ENCODE peak calls at places on chromosomes 12 and 14, in six cellular contexts. M is ascending aorta, U is colonic mucosa, V is psoas muscle, R is spleen, I is aorta. Q is an unnamed sample.

GRCh38 chr12:57096748-57097553 is 8.0 kb downstream of the NAB2 start:
- DNase-seq in M (no peak), U (no peak), V (no peak), R (no peak), I (no peak), Q (no peak)

GRCh38 chr12:111699-112591 is 45.4 kb downstream of the IQSEC3 start:
- DNase-seq in M (no peak), U (no peak), V (no peak), R (peak; percentile 20), I (no peak), Q (no peak)

GRCh38 chr14:50531595-50532501 is 521 bp downstream of the MAP4K5 start:
- DNase-seq in M (peak; percentile 74), U (peak; percentile 47), V (peak; percentile 49), R (peak; percentile 90), I (peak; percentile 66), Q (peak; percentile 41)

GRCh38 chr12:79023261-79023660 is 158.7 kb downstream of the SYT1 start:
- DNase-seq in M (no peak), U (no peak), V (no peak), R (no peak), I (no peak), Q (no peak)

GRCh38 chr14:73712540-73713141 is 1.5 kb downstream of the PNMA1 start:
- DNase-seq in M (no peak), U (peak; percentile 25), V (no peak), R (peak; percentile 81), I (no peak), Q (no peak)

GRCh38 chr12:102480401-102480800 is at the start of gene IGF1:
- DNase-seq in M (no peak), U (no peak), V (no peak), R (no peak), I (no peak), Q (no peak)

GRCh38 chr14:65312859-65313258 is 99.7 kb upstream of the FUT8 start:
- DNase-seq in M (no peak), U (no peak), V (no peak), R (no peak), I (no peak), Q (no peak)

GRCh38 chr12:52600475-52600874 is 788 bp downstream of the KRT72 start:
- DNase-seq in M (no peak), U (no peak), V (no peak), R (no peak), I (no peak), Q (no peak)

GRCh38 chr14:64992328-64992885 is 5.7 kb downstream of the FNTB start:
- DNase-seq in M (no peak), U (no peak), V (no peak), R (no peak), I (no peak), Q (no peak)

GRCh38 chr14:42571991-42572390 is 965.3 kb downstream of the LRFN5 start:
- DNase-seq in M (no peak), U (no peak), V (no peak), R (no peak), I (no peak), Q (no peak)

GRCh38 chr12:26239127-26239500 is 43.7 kb downstream of the SSPN start:
- DNase-seq in M (no peak), U (no peak), V (no peak), R (no peak), I (no peak), Q (no peak)

GRCh38 chr12:28226705-28227104 is 36.4 kb downstream of the CCDC91 start:
- DNase-seq in M (no peak), U (no peak), V (no peak), R (no peak), I (no peak), Q (no peak)

GRCh38 chr14:53152627-53152908 is 555 bp downstream of the DDHD1 start:
- DNase-seq in M (no peak), U (no peak), V (no peak), R (no peak), I (no peak), Q (no peak)

GRCh38 chr12:34606749-34607519 is 584.6 kb downstream of the ALG10 start:
- DNase-seq in M (peak; percentile 52), U (no peak), V (no peak), R (peak; percentile 56), I (peak; percentile 21), Q (no peak)

GRCh38 chr12:105204916-105205315 is 31.1 kb downstream of the APPL2 start:
- DNase-seq in M (no peak), U (no peak), V (peak; percentile 24), R (no peak), I (no peak), Q (no peak)

GRCh38 chr12:49899286-49899843 is 4.3 kb downstream of the FAIM2 start:
- DNase-seq in M (no peak), U (no peak), V (no peak), R (no peak), I (peak; percentile 0), Q (no peak)

GRCh38 chr14:96634896-96635295 is 132.7 kb downstream of the PAPOLA start:
- DNase-seq in M (no peak), U (no peak), V (no peak), R (no peak), I (no peak), Q (no peak)

GRCh38 chr14:85528882-85529585 is 910 bp upstream of the FLRT2 start:
- DNase-seq in M (peak; percentile 65), U (no peak), V (no peak), R (no peak), I (no peak), Q (no peak)

GRCh38 chr12:94603434-94604068 is 46.8 kb downstream of the TMCC3 start:
- DNase-seq in M (no peak), U (peak; percentile 68), V (no peak), R (peak; percentile 83), I (no peak), Q (no peak)

GRCh38 chr12:5521456-5522325 is 89.8 kb downstream of the NTF3 start:
- DNase-seq in M (no peak), U (no peak), V (no peak), R (no peak), I (no peak), Q (no peak)

GRCh38 chr12:41365653-41366131 is 177.6 kb downstream of the PDZRN4 start:
- DNase-seq in M (no peak), U (no peak), V (no peak), R (no peak), I (no peak), Q (no peak)

GRCh38 chr14:52051861-52052260 is 17.0 kb downstream of the NID2 start:
- DNase-seq in M (no peak), U (no peak), V (no peak), R (no peak), I (no peak), Q (no peak)

GRCh38 chr12:1091350-1091749 is 100.3 kb downstream of the ERC1 start:
- DNase-seq in M (no peak), U (no peak), V (no peak), R (no peak), I (no peak), Q (no peak)

GRCh38 chr12:114686421-114687268 is 2.7 kb upstream of the TBX3 start:
- DNase-seq in M (no peak), U (no peak), V (no peak), R (no peak), I (no peak), Q (no peak)

GRCh38 chr12:114689075-114689994 is 5.4 kb upstream of the TBX3 start:
- DNase-seq in M (no peak), U (no peak), V (no peak), R (no peak), I (no peak), Q (no peak)

GRCh38 chr12:114687802-114688201 is 3.8 kb upstream of the TBX3 start:
- DNase-seq in M (no peak), U (no peak), V (no peak), R (no peak), I (no peak), Q (no peak)

GRCh38 chr12:114687269-114687605 is 3.3 kb upstream of the TBX3 start:
- DNase-seq in M (no peak), U (no peak), V (no peak), R (no peak), I (no peak), Q (no peak)

GRCh38 chr12:114688256-114688845 is 4.4 kb upstream of the TBX3 start:
- DNase-seq in M (no peak), U (no peak), V (no peak), R (no peak), I (no peak), Q (no peak)
- H3K27me3 ChIP-seq in M (peaks cover 9% of the 10 kb centered on the region), U (peaks cover 52% of the 10 kb centered on the region), V (no peaks in the 10 kb centered on the region), R (peaks cover 78% of the 10 kb centered on the region), I (no peaks in the 10 kb centered on the region), Q (peaks cover 99% of the 10 kb centered on the region)

GRCh38 chr12:109630107-109630506 is 56.5 kb downstream of the MVK start:
- DNase-seq in M (no peak), U (no peak), V (no peak), R (no peak), I (no peak), Q (no peak)
- H3K27me3 ChIP-seq in M (no peaks in the 10 kb centered on the region), U (no peaks in the 10 kb centered on the region), V (no peaks in the 10 kb centered on the region), R (peaks cover 14% of the 10 kb centered on the region), I (no peaks in the 10 kb centered on the region), Q (no peaks in the 10 kb centered on the region)

GRCh38 chr14:28769358-28769757 is 2.8 kb downstream of the FOXG1 start:
- DNase-seq in M (no peak), U (no peak), V (no peak), R (no peak), I (no peak), Q (no peak)
- H3K27me3 ChIP-seq in M (peaks cover 37% of the 10 kb centered on the region), U (peaks cover 52% of the 10 kb centered on the region), V (peaks cover 12% of the 10 kb centered on the region), R (peaks cover 83% of the 10 kb centered on the region), I (no peaks in the 10 kb centered on the region), Q (peaks cover 83% of the 10 kb centered on the region)

GRCh38 chr14:60647837-60648168 is 1.5 kb downstream of the SIX1 start:
- DNase-seq in M (no peak), U (no peak), V (no peak), R (no peak), I (no peak), Q (no peak)

GRCh38 chr14:60648934-60649814 is at the start of gene SIX1:
- DNase-seq in M (peak; percentile 76), U (peak; percentile 56), V (peak; percentile 86), R (peak; percentile 80), I (peak; percentile 83), Q (no peak)

GRCh38 chr14:60648169-60648933 is 926 bp downstream of the SIX1 start:
- DNase-seq in M (no peak), U (no peak), V (peak; percentile 62), R (no peak), I (no peak), Q (no peak)

GRCh38 chr14:60646202-60646886 is 2.9 kb downstream of the SIX1 start:
- DNase-seq in M (no peak), U (no peak), V (no peak), R (no peak), I (no peak), Q (no peak)

DNA sequence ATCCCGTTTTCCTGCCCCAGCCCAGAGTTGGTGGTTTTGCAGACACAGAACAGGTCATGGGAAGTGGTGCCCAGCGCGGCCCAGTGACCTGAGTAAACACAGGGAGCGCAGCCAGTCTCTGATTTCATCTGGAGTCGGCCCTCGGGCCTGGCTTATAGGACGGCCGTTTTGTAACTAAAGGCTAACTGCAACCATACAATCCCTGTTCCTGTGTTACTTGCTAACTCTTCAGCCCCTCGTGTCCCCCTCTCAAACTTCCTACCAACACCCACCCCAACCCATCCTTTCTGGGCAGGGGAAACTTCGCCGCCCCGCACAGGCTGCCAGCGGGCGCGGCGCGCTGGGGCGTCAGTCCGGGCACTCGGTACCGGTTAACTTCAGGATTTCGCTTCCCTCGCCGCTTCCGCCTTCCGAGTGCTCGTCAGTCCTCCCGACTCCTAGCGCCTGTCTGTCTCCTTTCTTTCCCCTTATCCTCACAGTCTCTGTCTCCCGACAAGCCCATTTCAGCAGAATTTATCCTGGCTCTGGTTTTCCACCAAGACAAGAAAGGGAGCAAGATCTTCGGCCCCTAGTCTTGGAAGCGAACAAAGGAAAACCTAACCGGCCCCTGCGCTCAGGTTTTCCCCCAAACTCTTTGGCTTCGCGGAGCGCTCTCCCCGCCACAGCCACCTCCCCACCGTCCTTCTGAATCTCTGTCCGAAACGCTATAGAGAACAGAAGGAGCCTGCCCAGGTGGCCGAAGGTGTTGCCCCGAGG is 2.0 kb downstream of the SIX1 start:
- DNase-seq in M (no peak), U (no peak), V (peak; percentile 74), R (no peak), I (peak; percentile 63), Q (no peak)
- H3K27me3 ChIP-seq in M (peaks cover 48% of the 10 kb centered on the region), U (peaks cover 97% of the 10 kb centered on the region), V (no peaks in the 10 kb centered on the region), R (peaks cover 96% of the 10 kb centered on the region), I (no peaks in the 10 kb centered on the region), Q (peaks cover 31% of the 10 kb centered on the region)

Q was measured in dorsolateral prefrontal cortex.